ENCODE peak calls at places on chromosomes 16 and 17, in nine cellular contexts. M is Peyer's patch, L is A549, G is ovary, U is H1, T is GM12891, E is lower leg skin, K is IMR-90, H is body of pancreas. Y is an unnamed sample.

GRCh38 chr17:2723505-2723996 is 12.0 kb upstream of the CLUH start:
- DNase-seq in U (peak; percentile 79), T (no peak), K (no peak), H (no peak), L (no peak), M (no peak), G (no peak), E (no peak), Y (no peak)

GRCh38 chr17:35129973-35130351 is 8.5 kb downstream of the FNDC8 start:
- DNase-seq in E (no peak), T (no peak), K (peak; percentile 40), U (no peak), M (no peak), G (no peak), H (no peak), L (no peak), Y (no peak)

GRCh38 chr17:48498168-48498840 is 32.5 kb downstream of the HOXB1 start:
- DNase-seq in G (no peak), T (no peak), U (no peak), H (no peak), K (no peak), E (no peak), L (no peak), M (no peak), Y (no peak)

GRCh38 chr16:4077083-4077714 is 39.0 kb downstream of the ADCY9 start:
- DNase-seq in M (no peak), U (no peak), T (no peak), K (no peak), H (no peak), L (no peak), E (no peak), G (no peak), Y (no peak)

GRCh38 chr16:47687694-47688093 is 226.6 kb downstream of the PHKB start:
- DNase-seq in L (no peak), E (no peak), H (no peak), T (no peak), M (no peak), U (no peak), K (peak; percentile 15), G (no peak), Y (no peak)

GRCh38 chr17:13503526-13503925 is 98.2 kb downstream of the HS3ST3A1 start:
- DNase-seq in L (no peak), M (no peak), G (no peak), E (no peak), T (no peak), H (no peak), K (no peak), U (no peak), Y (no peak)

GRCh38 chr16:51393381-51394005 is 242.4 kb upstream of the SALL1 start:
- DNase-seq in T (no peak), U (no peak), K (peak; percentile 51), E (no peak), L (no peak), M (no peak), G (no peak), H (no peak), Y (no peak)

GRCh38 chr17:35542990-35543389 is 5.5 kb upstream of the SLFN12L start:
- DNase-seq in M (no peak), E (no peak), G (no peak), T (no peak), U (no peak), L (no peak), K (no peak), H (no peak), Y (no peak)

GRCh38 chr16:81836279-81837054 is 57.4 kb downstream of the PLCG2 start:
- DNase-seq in U (no peak), K (no peak), M (peak; percentile 69), H (no peak), G (no peak), T (peak; percentile 44), E (no peak), L (no peak), Y (no peak)

GRCh38 chr17:82281502-82282238 is 8.2 kb upstream of the CSNK1D start:
- DNase-seq in H (peak; percentile 93), M (no peak), K (peak; percentile 33), U (no peak), T (no peak), E (no peak), L (no peak), G (no peak), Y (peak; percentile 78)

GRCh38 chr17:63040816-63041215 is 74.8 kb downstream of the TANC2 start:
- DNase-seq in T (no peak), E (no peak), L (no peak), K (no peak), H (no peak), G (no peak), M (no peak), U (no peak), Y (no peak)

DNA sequence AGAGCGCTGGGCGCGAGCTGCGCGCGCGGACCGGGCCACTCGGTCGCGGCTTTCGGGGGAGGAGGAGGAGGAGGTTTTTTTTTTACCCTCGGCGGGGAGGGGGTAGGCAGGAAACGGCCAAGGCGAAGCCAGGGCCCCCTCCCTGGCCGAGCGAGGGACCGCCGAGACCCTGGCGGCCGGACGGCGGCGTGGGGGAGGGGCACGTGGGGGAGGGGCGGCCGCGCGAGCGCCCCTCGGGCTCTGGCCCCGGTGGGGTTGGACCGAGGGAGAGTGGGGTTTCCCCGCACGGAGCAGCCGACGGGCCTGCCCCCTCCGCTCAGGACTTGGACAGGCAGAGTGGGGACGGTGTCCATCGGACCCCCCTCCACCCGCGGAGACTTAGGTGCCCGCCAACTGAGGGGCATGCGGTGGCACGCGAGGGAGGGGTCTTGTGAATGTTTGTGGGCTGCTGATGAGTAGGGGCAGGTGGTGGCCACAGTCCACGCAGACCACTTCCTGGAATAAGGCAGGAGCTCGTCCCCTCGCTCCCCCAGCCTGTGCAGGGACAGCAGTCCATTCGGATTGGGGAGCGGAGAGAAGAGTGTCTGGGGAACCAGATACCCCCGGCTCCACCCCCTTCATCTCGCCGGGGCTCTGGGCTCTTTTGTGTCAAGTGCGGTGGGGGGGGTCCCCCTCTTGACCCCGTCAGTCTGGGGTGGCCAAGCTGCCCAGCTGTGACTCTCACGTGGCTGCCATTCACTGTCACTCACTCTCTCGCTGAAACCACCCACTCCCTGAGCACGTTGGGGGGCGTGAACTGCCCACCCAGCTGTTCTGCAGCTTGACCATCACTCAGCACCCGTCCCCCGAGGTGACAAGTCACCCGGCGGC is 3.0 kb upstream of the CHD3 start:
- DNase-seq in K (peak; percentile 14), H (peak; percentile 52), T (peak; percentile 53), M (peak; percentile 45), L (peak; percentile 73), E (peak; percentile 34), G (peak; percentile 68), U (peak; percentile 66), Y (peak; percentile 48)
- TF ChIP-seq POLR2A in K (no peak), H (no peak), T (no peak), M (no peak), L (peak; percentile 51), E (no peak), G (peak; percentile 34), U (no peak), Y (peak; percentile 29)

DNA sequence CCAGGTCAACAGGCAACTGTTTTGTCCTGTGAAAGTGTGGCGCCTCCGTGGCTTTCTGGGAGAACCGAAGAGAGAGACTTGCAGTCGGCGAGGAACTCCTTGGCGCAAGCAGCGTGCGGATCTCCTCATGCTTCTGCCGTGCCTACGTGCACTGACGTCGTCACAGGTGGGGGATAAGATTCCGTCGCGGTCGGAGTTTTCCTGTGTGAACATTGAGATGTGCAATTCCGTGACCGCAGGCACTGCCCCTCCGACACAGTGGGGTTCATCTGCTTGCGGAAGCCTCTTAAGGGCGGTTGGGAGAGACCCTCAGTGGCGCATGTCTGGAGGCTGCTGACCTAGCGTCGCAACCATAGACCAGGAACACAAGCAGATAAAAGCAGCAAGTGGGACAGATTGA is 212.3 kb upstream of the CHMP6 start:
- DNase-seq in G (no peak), E (no peak), L (no peak), H (no peak), U (no peak), K (no peak), M (no peak), T (no peak), Y (no peak)
- TF ChIP-seq POLR2A in G (no peak), E (no peak), L (no peak), H (no peak), U (no peak), K (no peak), M (no peak), T (no peak), Y (no peak)

GRCh38 chr17:41800601-41801373 is 11.0 kb downstream of the P3H4 start:
- DNase-seq in U (peak; percentile 87), E (peak; percentile 79), G (peak; percentile 45), H (no peak), T (no peak), L (peak; percentile 35), K (no peak), M (peak; percentile 39), Y (no peak)

GRCh38 chr17:41799366-41799765 is 12.4 kb downstream of the P3H4 start:
- DNase-seq in U (no peak), E (no peak), T (no peak), G (no peak), K (no peak), M (no peak), H (no peak), L (no peak), Y (no peak)

GRCh38 chr17:41797377-41797776 is 10.9 kb upstream of the JUP start:
- DNase-seq in T (no peak), L (no peak), U (no peak), G (no peak), M (no peak), E (no peak), K (no peak), H (no peak), Y (no peak)

GRCh38 chr17:41802961-41803682 is 8.6 kb downstream of the P3H4 start:
- DNase-seq in H (no peak), M (no peak), G (no peak), U (no peak), L (no peak), T (no peak), K (no peak), E (no peak), Y (no peak)

GRCh38 chr17:41801374-41802062 is 10.2 kb downstream of the P3H4 start:
- DNase-seq in M (peak; percentile 80), E (peak; percentile 83), H (peak; percentile 83), K (peak; percentile 72), T (peak; percentile 82), G (peak; percentile 89), L (peak; percentile 86), U (peak; percentile 97), Y (peak; percentile 80)
- TF ChIP-seq POLR2A in M (no peak), E (no peak), H (no peak), K (peak; percentile 41), T (no peak), G (no peak), L (no peak), U (no peak), Y (no peak)

DNA sequence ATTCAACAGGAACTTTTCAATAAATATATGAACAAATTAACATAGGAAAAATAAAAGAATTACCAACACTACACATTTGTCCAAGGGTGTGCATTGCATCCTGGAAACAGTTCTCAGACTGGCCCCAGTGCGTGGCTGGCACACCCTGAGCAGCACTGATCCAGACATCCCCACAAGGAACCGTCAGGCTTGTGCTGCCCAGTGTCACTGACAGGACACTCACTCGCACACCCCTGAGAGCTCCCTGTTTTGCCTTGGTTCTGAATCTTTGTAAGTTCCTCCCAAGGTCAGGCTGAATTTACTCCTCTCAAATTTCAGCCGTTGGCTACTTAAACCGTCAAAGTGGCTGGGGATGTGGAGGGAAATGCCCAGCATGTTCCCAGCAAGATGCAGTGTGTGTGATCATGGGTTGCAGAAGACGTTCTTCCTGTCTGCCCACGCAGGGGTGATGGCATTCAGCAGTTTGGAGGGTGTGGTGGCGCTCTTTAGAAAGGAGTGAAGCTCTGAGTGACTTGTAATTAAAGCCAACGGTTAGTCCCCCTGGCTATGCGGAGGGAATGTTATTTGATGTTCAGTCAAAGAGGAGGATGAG is 1.7 kb downstream of the MT2A start:
- DNase-seq in M (peak; percentile 58), K (peak; percentile 97), U (no peak), E (peak; percentile 78), H (peak; percentile 60), L (peak; percentile 21), G (peak; percentile 51), T (no peak), Y (no peak)
- TF ChIP-seq POLR2A in M (no peak), K (peak; percentile 98), U (no peak), E (no peak), H (no peak), L (no peak), G (peak; percentile 31), T (no peak), Y (peak; percentile 74)

Y was measured in H54.